ENCODE peak calls at places on chromosomes 1 and 21, in seven cellular contexts. One of them, this sample, is unnamed.

GRCh38 chr1:205074084-205074483 is 10.2 kb downstream of the TMEM81 start:
- DNase-seq in astrocyte: no peak
- DNase-seq in fibroblast of lung: no peak
- DNase-seq in ovary: no peak
- DNase-seq in CD8-positive, alpha-beta T cell: no peak
- DNase-seq in heart left ventricle: no peak
- DNase-seq in aorta: no peak
- DNase-seq in this sample: no peak

GRCh38 chr1:2053217-2053616 is 3.0 kb downstream of the PRKCZ start:
- DNase-seq in ovary: no peak
- DNase-seq in CD8-positive, alpha-beta T cell: no peak
- DNase-seq in fibroblast of lung: no peak
- DNase-seq in astrocyte: no peak
- DNase-seq in heart left ventricle: no peak
- DNase-seq in aorta: no peak
- DNase-seq in this sample: no peak

GRCh38 chr1:11132571-11133293 is 33.1 kb upstream of the EXOSC10 start:
- DNase-seq in heart left ventricle: no peak
- DNase-seq in aorta: no peak
- DNase-seq in fibroblast of lung: no peak
- DNase-seq in ovary: no peak
- DNase-seq in CD8-positive, alpha-beta T cell: no peak
- DNase-seq in astrocyte: no peak
- DNase-seq in this sample: no peak

GRCh38 chr1:237411621-237412020 is 369.6 kb downstream of the RYR2 start:
- DNase-seq in ovary: no peak
- DNase-seq in heart left ventricle: no peak
- DNase-seq in astrocyte: no peak
- DNase-seq in fibroblast of lung: no peak
- DNase-seq in aorta: no peak
- DNase-seq in CD8-positive, alpha-beta T cell: no peak
- DNase-seq in this sample: peak; percentile 46

GRCh38 chr1:235357485-235358378 is 9.5 kb upstream of the TBCE start:
- DNase-seq in aorta: no peak
- DNase-seq in ovary: no peak
- DNase-seq in CD8-positive, alpha-beta T cell: no peak
- DNase-seq in heart left ventricle: no peak
- DNase-seq in fibroblast of lung: no peak
- DNase-seq in astrocyte: no peak
- DNase-seq in this sample: peak; percentile 36

GRCh38 chr1:235078927-235079381 is 49.7 kb downstream of the TOMM20 start:
- DNase-seq in ovary: no peak
- DNase-seq in fibroblast of lung: peak; percentile 66
- DNase-seq in heart left ventricle: no peak
- DNase-seq in aorta: no peak
- DNase-seq in CD8-positive, alpha-beta T cell: no peak
- DNase-seq in astrocyte: peak; percentile 52
- DNase-seq in this sample: no peak

GRCh38 chr21:24941316-24942185 is 665.7 kb downstream of the MRPL39 start:
- DNase-seq in ovary: peak; percentile 24
- DNase-seq in aorta: no peak
- DNase-seq in CD8-positive, alpha-beta T cell: no peak
- DNase-seq in astrocyte: peak; percentile 45
- DNase-seq in fibroblast of lung: peak; percentile 1
- DNase-seq in heart left ventricle: no peak
- DNase-seq in this sample: no peak

GRCh38 chr1:32223683-32224082 is 1.5 kb downstream of the EIF3I start:
- DNase-seq in CD8-positive, alpha-beta T cell: no peak
- DNase-seq in fibroblast of lung: no peak
- DNase-seq in aorta: no peak
- DNase-seq in heart left ventricle: no peak
- DNase-seq in astrocyte: no peak
- DNase-seq in ovary: no peak
- DNase-seq in this sample: no peak

GRCh38 chr1:213934642-213935041 is 53.1 kb upstream of the PROX1 start:
- DNase-seq in heart left ventricle: peak; percentile 70
- DNase-seq in CD8-positive, alpha-beta T cell: no peak
- DNase-seq in astrocyte: peak; percentile 57
- DNase-seq in ovary: no peak
- DNase-seq in aorta: no peak
- DNase-seq in fibroblast of lung: no peak
- DNase-seq in this sample: no peak

GRCh38 chr1:68479501-68479900 is 17.4 kb downstream of the DEPDC1 start:
- DNase-seq in astrocyte: no peak
- DNase-seq in heart left ventricle: no peak
- DNase-seq in ovary: no peak
- DNase-seq in CD8-positive, alpha-beta T cell: no peak
- DNase-seq in aorta: no peak
- DNase-seq in fibroblast of lung: no peak
- DNase-seq in this sample: no peak

GRCh38 chr1:223832637-223832943 is 13.2 kb downstream of the TP53BP2 start:
- DNase-seq in heart left ventricle: no peak
- DNase-seq in astrocyte: no peak
- DNase-seq in aorta: no peak
- DNase-seq in CD8-positive, alpha-beta T cell: no peak
- DNase-seq in fibroblast of lung: no peak
- DNase-seq in ovary: no peak
- DNase-seq in this sample: peak; percentile 29

GRCh38 chr1:35925741-35926140 is 5.2 kb upstream of the AGO3 start:
- DNase-seq in astrocyte: peak; percentile 73
- DNase-seq in fibroblast of lung: peak; percentile 72
- DNase-seq in CD8-positive, alpha-beta T cell: no peak
- DNase-seq in ovary: peak; percentile 40
- DNase-seq in heart left ventricle: no peak
- DNase-seq in aorta: no peak
- DNase-seq in this sample: no peak

GRCh38 chr1:94160811-94161210 is 39.9 kb upstream of the ABCA4 start:
- DNase-seq in CD8-positive, alpha-beta T cell: no peak
- DNase-seq in heart left ventricle: no peak
- DNase-seq in aorta: no peak
- DNase-seq in astrocyte: peak; percentile 87
- DNase-seq in ovary: no peak
- DNase-seq in fibroblast of lung: peak; percentile 59
- DNase-seq in this sample: peak; percentile 16

GRCh38 chr1:52633291-52633754 is 355 bp downstream of the SHISAL2A start:
- DNase-seq in heart left ventricle: peak; percentile 64
- DNase-seq in CD8-positive, alpha-beta T cell: peak; percentile 73
- DNase-seq in astrocyte: no peak
- DNase-seq in ovary: no peak
- DNase-seq in fibroblast of lung: no peak
- DNase-seq in aorta: no peak
- DNase-seq in this sample: no peak

GRCh38 chr21:29064850-29065481 is 8.5 kb downstream of the CCT8 start:
- DNase-seq in aorta: no peak
- DNase-seq in ovary: no peak
- DNase-seq in CD8-positive, alpha-beta T cell: no peak
- DNase-seq in fibroblast of lung: no peak
- DNase-seq in heart left ventricle: no peak
- DNase-seq in astrocyte: no peak
- DNase-seq in this sample: no peak

GRCh38 chr1:30718636-30719405 is 4.6 kb downstream of the MATN1 start:
- DNase-seq in astrocyte: peak; percentile 96
- DNase-seq in ovary: peak; percentile 90
- DNase-seq in heart left ventricle: peak; percentile 90
- DNase-seq in fibroblast of lung: peak; percentile 99
- DNase-seq in aorta: peak; percentile 95
- DNase-seq in CD8-positive, alpha-beta T cell: peak; percentile 95
- DNase-seq in this sample: peak; percentile 88

GRCh38 chr1:182968151-182968741 is 15.3 kb upstream of the SHCBP1L start:
- DNase-seq in fibroblast of lung: no peak
- DNase-seq in aorta: no peak
- DNase-seq in CD8-positive, alpha-beta T cell: no peak
- DNase-seq in astrocyte: peak; percentile 69
- DNase-seq in heart left ventricle: no peak
- DNase-seq in ovary: no peak
- DNase-seq in this sample: no peak

GRCh38 chr1:39949891-39950290 is 5.1 kb upstream of the MFSD2A start:
- DNase-seq in heart left ventricle: no peak
- DNase-seq in ovary: no peak
- DNase-seq in astrocyte: no peak
- DNase-seq in fibroblast of lung: no peak
- DNase-seq in CD8-positive, alpha-beta T cell: no peak
- DNase-seq in aorta: no peak
- DNase-seq in this sample: no peak

GRCh38 chr1:226784081-226785049 is 45.3 kb upstream of the ITPKB start:
- DNase-seq in CD8-positive, alpha-beta T cell: no peak
- DNase-seq in astrocyte: peak; percentile 14
- DNase-seq in heart left ventricle: no peak
- DNase-seq in fibroblast of lung: no peak
- DNase-seq in aorta: no peak
- DNase-seq in ovary: no peak
- DNase-seq in this sample: peak; percentile 79

GRCh38 chr1:59163268-59164092 is 133.4 kb upstream of the FGGY start:
- DNase-seq in heart left ventricle: no peak
- DNase-seq in aorta: no peak
- DNase-seq in CD8-positive, alpha-beta T cell: no peak
- DNase-seq in ovary: no peak
- DNase-seq in fibroblast of lung: peak; percentile 60
- DNase-seq in astrocyte: peak; percentile 95
- DNase-seq in this sample: no peak

GRCh38 chr1:36735939-36736730 is 253.4 kb upstream of the CSF3R start:
- DNase-seq in aorta: peak; percentile 20
- DNase-seq in CD8-positive, alpha-beta T cell: no peak
- DNase-seq in astrocyte: no peak
- DNase-seq in ovary: no peak
- DNase-seq in heart left ventricle: no peak
- DNase-seq in fibroblast of lung: no peak
- DNase-seq in this sample: no peak

GRCh38 chr1:159600894-159601293 is 13.3 kb downstream of the APCS start:
- DNase-seq in ovary: no peak
- DNase-seq in aorta: no peak
- DNase-seq in CD8-positive, alpha-beta T cell: no peak
- DNase-seq in fibroblast of lung: no peak
- DNase-seq in heart left ventricle: no peak
- DNase-seq in astrocyte: peak; percentile 12
- DNase-seq in this sample: no peak
- H3K4me1 ChIP-seq in ovary: no peaks in the 10 kb centered on the region
- H3K4me1 ChIP-seq in aorta: no peaks in the 10 kb centered on the region
- H3K4me1 ChIP-seq in CD8-positive, alpha-beta T cell: no peaks in the 10 kb centered on the region
- H3K4me1 ChIP-seq in fibroblast of lung: no peaks in the 10 kb centered on the region
- H3K4me1 ChIP-seq in heart left ventricle: no peaks in the 10 kb centered on the region
- H3K4me1 ChIP-seq in astrocyte: peaks cover 18% of the 10 kb centered on the region
- H3K4me1 ChIP-seq in this sample: no peaks in the 10 kb centered on the region

GRCh38 chr1:113804421-113805255 is 7.6 kb downstream of the RSBN1 start:
- DNase-seq in heart left ventricle: no peak
- DNase-seq in astrocyte: peak; percentile 78
- DNase-seq in ovary: no peak
- DNase-seq in fibroblast of lung: peak; percentile 85
- DNase-seq in CD8-positive, alpha-beta T cell: no peak
- DNase-seq in aorta: no peak
- DNase-seq in this sample: no peak
- H3K4me1 ChIP-seq in heart left ventricle: peaks cover 73% of the 10 kb centered on the region
- H3K4me1 ChIP-seq in astrocyte: peaks cover 12% of the 10 kb centered on the region
- H3K4me1 ChIP-seq in ovary: peaks cover 8% of the 10 kb centered on the region
- H3K4me1 ChIP-seq in fibroblast of lung: peaks cover 4% of the 10 kb centered on the region
- H3K4me1 ChIP-seq in CD8-positive, alpha-beta T cell: peaks cover 63% of the 10 kb centered on the region
- H3K4me1 ChIP-seq in aorta: peaks cover 3% of the 10 kb centered on the region
- H3K4me1 ChIP-seq in this sample: peaks cover 7% of the 10 kb centered on the region

GRCh38 chr1:57464756-57465155 is 40.9 kb upstream of the DAB1 start:
- DNase-seq in astrocyte: no peak
- DNase-seq in aorta: no peak
- DNase-seq in CD8-positive, alpha-beta T cell: no peak
- DNase-seq in fibroblast of lung: no peak
- DNase-seq in heart left ventricle: no peak
- DNase-seq in ovary: no peak
- DNase-seq in this sample: no peak
- H3K4me1 ChIP-seq in astrocyte: peaks cover 8% of the 10 kb centered on the region
- H3K4me1 ChIP-seq in aorta: no peaks in the 10 kb centered on the region
- H3K4me1 ChIP-seq in CD8-positive, alpha-beta T cell: no peaks in the 10 kb centered on the region
- H3K4me1 ChIP-seq in fibroblast of lung: peaks cover 6% of the 10 kb centered on the region
- H3K4me1 ChIP-seq in heart left ventricle: peaks cover 11% of the 10 kb centered on the region
- H3K4me1 ChIP-seq in ovary: no peaks in the 10 kb centered on the region
- H3K4me1 ChIP-seq in this sample: no peaks in the 10 kb centered on the region

GRCh38 chr1:26581287-26581651 is 51.7 kb downstream of the RPS6KA1 start:
- DNase-seq in ovary: no peak
- DNase-seq in aorta: no peak
- DNase-seq in heart left ventricle: no peak
- DNase-seq in CD8-positive, alpha-beta T cell: no peak
- DNase-seq in fibroblast of lung: no peak
- DNase-seq in astrocyte: no peak
- DNase-seq in this sample: no peak
- H3K4me1 ChIP-seq in ovary: no peaks in the 10 kb centered on the region
- H3K4me1 ChIP-seq in aorta: no peaks in the 10 kb centered on the region
- H3K4me1 ChIP-seq in heart left ventricle: no peaks in the 10 kb centered on the region
- H3K4me1 ChIP-seq in CD8-positive, alpha-beta T cell: no peaks in the 10 kb centered on the region
- H3K4me1 ChIP-seq in fibroblast of lung: no peaks in the 10 kb centered on the region
- H3K4me1 ChIP-seq in astrocyte: no peaks in the 10 kb centered on the region
- H3K4me1 ChIP-seq in this sample: no peaks in the 10 kb centered on the region

GRCh38 chr1:84409888-84410287 is 11.6 kb downstream of the DNASE2B start:
- DNase-seq in ovary: no peak
- DNase-seq in fibroblast of lung: no peak
- DNase-seq in astrocyte: no peak
- DNase-seq in heart left ventricle: no peak
- DNase-seq in CD8-positive, alpha-beta T cell: no peak
- DNase-seq in aorta: no peak
- DNase-seq in this sample: no peak

GRCh38 chr1:84407524-84408318 is 9.4 kb downstream of the DNASE2B start:
- DNase-seq in fibroblast of lung: no peak
- DNase-seq in heart left ventricle: no peak
- DNase-seq in ovary: no peak
- DNase-seq in aorta: no peak
- DNase-seq in astrocyte: no peak
- DNase-seq in CD8-positive, alpha-beta T cell: no peak
- DNase-seq in this sample: no peak

GRCh38 chr1:84406209-84406917 is 8.1 kb downstream of the DNASE2B start:
- DNase-seq in heart left ventricle: no peak
- DNase-seq in ovary: no peak
- DNase-seq in astrocyte: peak; percentile 41
- DNase-seq in CD8-positive, alpha-beta T cell: no peak
- DNase-seq in fibroblast of lung: no peak
- DNase-seq in aorta: no peak
- DNase-seq in this sample: no peak

GRCh38 chr1:84412316-84412942 is 14.1 kb downstream of the DNASE2B start:
- DNase-seq in fibroblast of lung: peak; percentile 78
- DNase-seq in heart left ventricle: no peak
- DNase-seq in aorta: no peak
- DNase-seq in CD8-positive, alpha-beta T cell: no peak
- DNase-seq in ovary: no peak
- DNase-seq in astrocyte: peak; percentile 84
- DNase-seq in this sample: no peak

DNA sequence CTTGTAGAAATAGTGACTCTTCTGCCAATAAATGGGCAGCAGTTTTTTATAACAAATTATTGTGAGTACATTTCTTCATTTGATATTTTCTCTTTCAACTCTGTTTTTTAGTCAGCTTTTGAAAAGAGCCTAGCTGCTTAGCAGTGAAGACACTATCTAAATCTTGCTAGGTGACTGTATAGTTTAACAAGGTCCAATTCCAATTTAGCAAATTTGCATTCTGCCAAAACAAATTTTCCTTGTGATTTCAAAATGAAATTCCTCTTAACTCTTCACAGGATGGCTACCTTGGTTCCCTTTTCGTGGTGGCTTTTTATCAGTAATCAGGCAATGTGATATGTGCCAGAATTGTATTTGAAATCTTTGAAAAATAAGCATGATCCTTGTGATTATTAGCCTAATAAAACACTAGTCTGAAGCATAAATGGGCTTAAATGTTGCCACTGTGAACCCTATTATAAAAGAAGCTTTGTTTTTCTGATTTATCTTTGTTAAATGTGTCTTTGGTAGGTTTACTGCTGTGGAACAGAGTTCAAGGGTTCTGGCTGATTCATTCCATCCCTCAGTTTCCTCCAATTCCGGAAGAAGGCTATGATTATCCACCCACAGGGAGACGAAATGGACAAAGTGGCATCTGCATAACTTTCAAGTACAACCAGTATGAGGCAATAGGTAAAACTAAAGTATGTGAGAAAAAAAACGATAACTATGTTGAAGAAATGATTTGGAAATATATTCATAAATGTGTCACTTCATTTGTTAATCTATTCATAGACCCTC is 12.2 kb downstream of the DNASE2B start:
- DNase-seq in astrocyte: no peak
- DNase-seq in heart left ventricle: no peak
- DNase-seq in fibroblast of lung: no peak
- DNase-seq in aorta: no peak
- DNase-seq in CD8-positive, alpha-beta T cell: no peak
- DNase-seq in ovary: no peak
- DNase-seq in this sample: no peak
- H3K4me1 ChIP-seq in astrocyte: peaks cover 12% of the 10 kb centered on the region
- H3K4me1 ChIP-seq in heart left ventricle: no peaks in the 10 kb centered on the region
- H3K4me1 ChIP-seq in fibroblast of lung: peaks cover 2% of the 10 kb centered on the region
- H3K4me1 ChIP-seq in aorta: no peaks in the 10 kb centered on the region
- H3K4me1 ChIP-seq in CD8-positive, alpha-beta T cell: no peaks in the 10 kb centered on the region
- H3K4me1 ChIP-seq in ovary: no peaks in the 10 kb centered on the region
- H3K4me1 ChIP-seq in this sample: no peaks in the 10 kb centered on the region

This sample was measured in HAP-1.